ENCODE peak calls at places on chromosomes 2 and 18, in five cellular contexts. F, Y, U, Q and C are unnamed samples.

GRCh38 chr2:108917526-108917925 is 71.5 kb downstream of the EDAR start:
- DNase-seq in F (no peak), Y (no peak), U (no peak), Q (no peak), C (no peak)

GRCh38 chr2:81304154-81304830 is 999.7 kb upstream of the LRRTM1 start:
- DNase-seq in F (no peak), Y (no peak), U (no peak), Q (no peak), C (peak)

GRCh38 chr2:127417406-127417805 is 821 bp upstream of the PROC start:
- DNase-seq in F (no peak), Y (no peak), U (no peak), Q (no peak), C (no peak)

GRCh38 chr2:45000921-45001628 is 8.2 kb downstream of the SIX2 start:
- DNase-seq in F (no peak), Y (no peak), U (no peak), Q (no peak), C (no peak)

GRCh38 chr2:25354116-25354515 is 12.4 kb upstream of the DNMT3A start:
- DNase-seq in F (no peak), Y (no peak), U (no peak), Q (no peak), C (no peak)

GRCh38 chr2:139669675-139670074 is 889.5 kb upstream of the NXPH2 start:
- DNase-seq in F (no peak), Y (no peak), U (no peak), Q (no peak), C (no peak)

GRCh38 chr2:110735366-110735765 is 3.0 kb downstream of the ACOXL start:
- DNase-seq in F (no peak), Y (no peak), U (no peak), Q (no peak), C (no peak)

GRCh38 chr2:144481666-144482065 is 38.3 kb downstream of the ZEB2 start:
- DNase-seq in F (no peak), Y (no peak), U (no peak), Q (no peak), C (no peak)

GRCh38 chr2:45786030-45786830 is 134.8 kb downstream of the PRKCE start:
- DNase-seq in F (peak), Y (no peak), U (no peak), Q (no peak), C (no peak)

GRCh38 chr2:233818639-233819621 is 35.4 kb downstream of the HJURP start:
- DNase-seq in F (no peak), Y (no peak), U (no peak), Q (no peak), C (no peak)

GRCh38 chr2:15916336-15916735 is 24.0 kb upstream of the MYCN start:
- DNase-seq in F (no peak), Y (no peak), U (no peak), Q (no peak), C (no peak)

GRCh38 chr2:68755071-68755470 is 20.5 kb downstream of the ARHGAP25 start:
- DNase-seq in F (no peak), Y (no peak), U (no peak), Q (no peak), C (no peak)

GRCh38 chr2:98805412-98806265 is 74.7 kb upstream of the MGAT4A start:
- DNase-seq in F (no peak), Y (no peak), U (no peak), Q (peak), C (no peak)

GRCh38 chr2:48420512-48421197 is 109.3 kb upstream of the STON1 start:
- DNase-seq in F (peak), Y (no peak), U (peak), Q (peak), C (peak)

GRCh38 chr2:163771596-163771995 is 35.8 kb upstream of the FIGN start:
- DNase-seq in F (no peak), Y (no peak), U (no peak), Q (no peak), C (no peak)

GRCh38 chr2:70930371-70931329 is 5.0 kb upstream of the ATP6V1B1 start:
- DNase-seq in F (no peak), Y (no peak), U (no peak), Q (no peak), C (no peak)

GRCh38 chr2:75667884-75668283 is 21.3 kb downstream of the MRPL19 start:
- DNase-seq in F (no peak), Y (no peak), U (no peak), Q (no peak), C (no peak)

GRCh38 chr18:73340135-73340934 is 472.5 kb upstream of the NETO1 start:
- DNase-seq in F (no peak), Y (peak), U (no peak), Q (peak), C (no peak)

GRCh38 chr2:61423714-61424113 is 47.2 kb downstream of the USP34 start:
- DNase-seq in F (no peak), Y (no peak), U (no peak), Q (peak), C (no peak)

GRCh38 chr2:215401896-215402379 is 33.9 kb downstream of the FN1 start:
- DNase-seq in F (no peak), Y (no peak), U (no peak), Q (no peak), C (no peak)

GRCh38 chr2:102141011-102141914 is 1.3 kb upstream of the IL1R1 start:
- DNase-seq in F (no peak), Y (no peak), U (no peak), Q (no peak), C (no peak)

GRCh38 chr18:24492445-24492844 is 32.0 kb downstream of the HRH4 start:
- DNase-seq in F (no peak), Y (peak), U (no peak), Q (no peak), C (no peak)

GRCh38 chr2:207767461-207768167 is 2.1 kb downstream of the FZD5 start:
- DNase-seq in F (no peak), Y (no peak), U (no peak), Q (peak), C (no peak)

GRCh38 chr2:140797718-140798117 is 1333.1 kb downstream of the LRP1B start:
- DNase-seq in F (no peak), Y (peak), U (no peak), Q (no peak), C (peak)

GRCh38 chr18:63868546-63868945 is 19.0 kb upstream of the SERPINB2 start:
- DNase-seq in F (no peak), Y (no peak), U (no peak), Q (no peak), C (no peak)

GRCh38 chr2:61405813-61406212 is 65.1 kb downstream of the USP34 start:
- DNase-seq in F (no peak), Y (no peak), U (no peak), Q (no peak), C (no peak)

GRCh38 chr18:5601188-5601624 is 57.4 kb upstream of the EPB41L3 start:
- DNase-seq in F (no peak), Y (no peak), U (no peak), Q (peak), C (no peak)

GRCh38 chr2:42339191-42339912 is 21.7 kb downstream of the COX7A2L start:
- DNase-seq in F (no peak), Y (no peak), U (no peak), Q (peak), C (no peak)

GRCh38 chr18:3103576-3103975 is 90.6 kb upstream of the LPIN2 start:
- DNase-seq in F (no peak), Y (no peak), U (no peak), Q (no peak), C (no peak)

GRCh38 chr2:113133696-113134558 is 6.5 kb downstream of the IL1RN start:
- DNase-seq in F (no peak), Y (no peak), U (no peak), Q (no peak), C (no peak)

GRCh38 chr2:19356545-19357382 is 1.7 kb downstream of the OSR1 start:
- DNase-seq in F (no peak), Y (no peak), U (no peak), Q (no peak), C (no peak)

GRCh38 chr2:232459419-232460035 is 3.6 kb downstream of the ALPI start:
- DNase-seq in F (no peak), Y (no peak), U (no peak), Q (no peak), C (no peak)

DNA sequence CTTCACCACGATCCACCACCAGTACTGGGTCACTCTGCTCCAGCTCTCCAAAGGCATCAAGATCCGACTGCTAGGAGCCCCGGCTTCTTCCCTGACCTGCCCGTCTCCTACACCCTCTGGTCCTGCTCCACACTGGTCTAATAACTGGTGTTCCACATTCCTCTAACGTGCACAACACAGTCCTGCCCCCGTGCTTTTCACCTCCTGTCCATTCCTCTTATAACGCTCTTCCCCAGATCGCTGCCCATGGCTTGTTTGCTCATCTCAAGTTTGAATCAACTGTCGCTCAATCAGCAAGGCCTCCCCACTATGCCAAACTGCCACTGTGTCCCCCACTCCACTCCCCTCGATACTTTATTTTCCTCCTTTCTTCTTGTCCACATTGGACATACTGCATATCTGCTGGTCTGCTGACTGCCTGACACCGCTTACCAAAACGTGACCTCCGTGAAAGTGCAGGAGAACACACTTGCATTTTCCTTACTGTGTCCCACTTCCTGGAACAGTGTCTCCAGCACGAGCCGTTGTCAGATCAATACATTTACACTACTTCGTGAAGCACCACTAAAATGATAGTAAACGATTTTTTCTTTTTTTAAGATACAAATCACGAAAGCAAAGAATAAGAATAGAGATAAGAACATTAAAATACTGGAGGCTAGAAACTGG is 6.5 kb downstream of the HDLBP start:
- DNase-seq in F (no peak), Y (no peak), U (no peak), Q (no peak), C (no peak)
- TF ChIP-seq ATF3 in F (no peak), Y (no peak), U (no peak), Q (no peak), C (no peak)

GRCh38 chr2:117485588-117485987 is 328.9 kb upstream of the DDX18 start:
- DNase-seq in F (no peak), Y (no peak), U (no peak), Q (no peak), C (no peak)
- TF ChIP-seq CTCF in F (no peak), Y (no peak), U (no peak), Q (no peak), C (no peak)

DNA sequence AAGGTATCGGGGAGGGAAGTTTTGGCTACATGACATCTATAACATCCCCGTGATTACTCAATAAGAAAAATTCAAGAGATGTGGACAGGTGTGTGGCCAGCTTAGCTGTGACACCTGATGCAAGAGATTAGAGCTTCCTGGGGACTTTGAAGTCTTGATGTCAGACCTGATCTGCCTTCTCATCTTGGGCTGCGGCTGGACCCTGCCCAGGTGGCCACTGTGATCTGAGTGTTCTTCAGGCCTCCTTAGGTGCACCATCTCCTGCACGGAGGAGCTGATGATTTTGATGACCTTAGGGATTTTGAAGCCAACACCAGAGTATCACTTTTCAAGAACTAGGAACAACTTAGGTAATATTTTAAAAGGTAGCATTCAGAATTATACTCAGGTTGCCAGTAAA is 113.5 kb downstream of the FEZ2 start:
- DNase-seq in F (no peak), Y (no peak), U (no peak), Q (no peak), C (no peak)
- H3K9ac ChIP-seq in F (no peak), Y (no peak), U (no peak), Q (no peak), C (no peak)

GRCh38 chr2:222318712-222319575 is 20.1 kb upstream of the PAX3 start:
- DNase-seq in F (no peak), Y (no peak), U (no peak), Q (no peak), C (no peak)
- TF ChIP-seq ATF3 in F (no peak), Y (no peak), U (no peak), Q (no peak), C (no peak)

GRCh38 chr2:121099329-121100318 is 185.4 kb downstream of the TFCP2L1 start:
- DNase-seq in F (no peak), Y (no peak), U (no peak), Q (no peak), C (peak)
- TF ChIP-seq CTCF in F (no peak), Y (peak), U (peak), Q (peak), C (peak)

GRCh38 chr2:85215074-85216050 is 82.2 kb downstream of the TCF7L1 start:
- DNase-seq in F (no peak), Y (no peak), U (no peak), Q (peak), C (no peak)
- H3K9ac ChIP-seq in F (no peak), Y (no peak), U (no peak), Q (no peak), C (no peak)

DNA sequence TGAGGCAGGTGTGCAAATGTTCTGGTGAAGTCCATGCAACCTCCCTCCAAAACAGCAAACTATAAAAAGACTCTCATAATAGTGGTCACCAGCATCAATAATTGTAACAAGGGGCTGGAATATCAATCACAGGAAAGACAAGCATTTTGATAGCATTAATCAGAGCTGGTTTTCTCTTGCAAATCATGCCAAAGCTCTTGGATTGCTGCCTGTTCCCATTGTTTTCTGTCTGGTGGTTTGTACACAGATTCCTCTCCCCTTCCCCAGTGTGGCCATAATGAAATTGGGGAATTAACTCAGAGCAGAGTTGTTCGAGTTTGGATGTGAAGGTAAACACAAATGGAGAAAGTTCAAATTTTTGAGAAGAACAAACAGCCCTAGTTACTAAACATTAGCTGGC is 134.2 kb downstream of the CDCA7 start:
- DNase-seq in F (no peak), Y (no peak), U (no peak), Q (no peak), C (no peak)
- TF ChIP-seq ATF3 in F (no peak), Y (no peak), U (no peak), Q (no peak), C (no peak)

DNA sequence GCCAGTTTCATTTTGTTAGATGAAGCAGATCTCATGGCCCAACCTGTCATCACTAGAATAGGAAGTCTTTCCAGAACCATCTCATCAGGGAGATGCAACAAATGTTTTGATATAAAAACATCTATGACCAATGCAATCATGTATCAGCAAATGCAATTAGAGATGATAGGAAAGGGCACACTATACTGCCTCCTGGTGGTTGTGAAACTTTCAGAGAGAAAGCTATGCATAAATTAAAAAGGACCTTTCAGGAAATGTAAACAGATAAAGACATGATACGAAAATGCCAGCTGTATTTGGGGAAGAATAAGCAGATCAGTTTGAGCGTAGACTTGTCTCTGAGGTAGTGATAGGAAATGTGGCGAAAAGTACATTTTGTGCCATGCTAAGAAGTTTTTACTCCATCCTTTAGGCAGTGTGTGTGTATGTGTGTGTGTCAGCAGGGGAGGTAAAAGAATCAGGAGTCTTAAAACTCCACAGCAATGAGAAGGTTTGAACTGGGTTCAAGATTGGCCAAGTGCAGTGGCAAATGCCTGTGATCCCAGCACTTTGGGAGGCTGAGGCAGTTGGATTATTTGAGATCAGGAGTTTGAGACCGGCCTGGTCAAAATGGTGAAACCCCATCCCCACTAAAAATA is 479.3 kb downstream of the CPS1 start:
- DNase-seq in F (no peak), Y (no peak), U (no peak), Q (peak), C (peak)
- TF ChIP-seq CTCF in F (no peak), Y (peak), U (no peak), Q (peak), C (peak)